ENCODE peak calls at places on chromosomes 6 and 20, in four cellular contexts. Q is WTC11, A is HEK293T, W is K562. N is an unnamed sample.

GRCh38 chr6:16570946-16571345 is 190.3 kb downstream of the ATXN1 start:
- DNase-seq in Q (no peak), W (no peak), A (no peak), N (no peak)

GRCh38 chr6:25506020-25506419 is 146.0 kb upstream of the SCGN start:
- DNase-seq in W (no peak), A (no peak), Q (no peak), N (no peak)

GRCh38 chr20:39090881-39091280 is 128.7 kb downstream of the DHX35 start:
- DNase-seq in A (no peak), Q (no peak), W (no peak), N (no peak)

GRCh38 chr20:38110525-38111178 is 54.4 kb downstream of the TGM2 start:
- DNase-seq in Q (no peak), A (no peak), W (no peak), N (no peak)

GRCh38 chr20:31516651-31517050 is 2.4 kb downstream of the HM13 start:
- DNase-seq in W (no peak), A (no peak), Q (no peak), N (no peak)

GRCh38 chr6:49563006-49563886 is 12.8 kb downstream of the C6orf141 start:
- DNase-seq in Q (no peak), W (peak; percentile 41), A (no peak), N (no peak)

GRCh38 chr6:159098636-159099106 is 53.9 kb upstream of the TAGAP start:
- DNase-seq in Q (no peak), A (no peak), W (no peak), N (no peak)

GRCh38 chr6:135905604-135906300 is 54.3 kb downstream of the PDE7B start:
- DNase-seq in A (no peak), Q (no peak), W (no peak), N (no peak)

GRCh38 chr20:44809380-44810060 is 826 bp downstream of the RIMS4 start:
- DNase-seq in W (no peak), Q (peak; percentile 44), A (no peak), N (no peak)

GRCh38 chr6:159691133-159691962 is 1.7 kb downstream of the SOD2 start:
- DNase-seq in A (peak; percentile 45), Q (no peak), W (peak; percentile 70), N (peak; percentile 93)

GRCh38 chr6:130752292-130752691 is 74.9 kb upstream of the SMLR1 start:
- DNase-seq in W (no peak), Q (no peak), A (no peak), N (no peak)

GRCh38 chr6:53651764-53652401 is 13.7 kb downstream of the KLHL31 start:
- DNase-seq in A (peak; percentile 81), W (no peak), Q (peak; percentile 71), N (peak; percentile 86)

GRCh38 chr20:61900376-61901293 is 165.0 kb downstream of the TAF4 start:
- DNase-seq in A (no peak), W (no peak), Q (no peak), N (peak; percentile 32)

GRCh38 chr6:76803038-76803580 is 660.2 kb downstream of the HTR1B start:
- DNase-seq in W (no peak), Q (no peak), A (no peak), N (no peak)

GRCh38 chr6:33207569-33208088 is 671 bp upstream of the RING1 start:
- DNase-seq in W (peak; percentile 69), Q (peak; percentile 46), A (peak; percentile 32), N (no peak)

GRCh38 chr6:44068607-44069296 is 58.5 kb downstream of the MRPL14 start:
- DNase-seq in W (no peak), A (peak; percentile 42), Q (peak; percentile 54), N (no peak)

GRCh38 chr20:38168791-38169589 is 3.9 kb upstream of the TGM2 start:
- DNase-seq in W (no peak), A (no peak), Q (no peak), N (peak; percentile 52)

GRCh38 chr20:59024111-59024530 is 4.9 kb downstream of the TUBB1 start:
- DNase-seq in W (no peak), A (no peak), Q (no peak), N (no peak)

GRCh38 chr6:45548657-45549515 is 171.2 kb upstream of the SUPT3H start:
- DNase-seq in A (no peak), Q (no peak), W (no peak), N (no peak)

GRCh38 chr20:49397525-49397924 is 84.9 kb downstream of the KCNB1 start:
- DNase-seq in W (peak; percentile 39), Q (no peak), A (no peak), N (no peak)

GRCh38 chr6:35776364-35777215 is at the start of gene CLPSL2:
- DNase-seq in W (no peak), Q (peak; percentile 63), A (peak; percentile 59), N (no peak)

GRCh38 chr20:14764511-14765369 is 427.3 kb upstream of the FLRT3 start:
- DNase-seq in W (no peak), A (no peak), Q (no peak), N (no peak)

GRCh38 chr6:139271056-139271455 is 20.7 kb downstream of the TXLNB start:
- DNase-seq in A (no peak), Q (no peak), W (no peak), N (no peak)

GRCh38 chr6:36358235-36358915 is 21.7 kb upstream of the BNIP5 start:
- DNase-seq in W (peak; percentile 52), A (no peak), Q (no peak), N (peak; percentile 34)

GRCh38 chr20:5657190-5657872 is 92.9 kb upstream of the SHLD1 start:
- DNase-seq in A (no peak), W (no peak), Q (no peak), N (peak; percentile 70)

GRCh38 chr6:139338845-139339244 is 35.6 kb downstream of the CITED2 start:
- DNase-seq in A (no peak), W (no peak), Q (no peak), N (no peak)

GRCh38 chr20:45975686-45976085 is 3.7 kb upstream of the ZNF335 start:
- DNase-seq in Q (no peak), A (no peak), W (no peak), N (no peak)

GRCh38 chr6:162388383-162388777 is 339.2 kb downstream of the PRKN start:
- DNase-seq in A (no peak), Q (no peak), W (no peak), N (no peak)

GRCh38 chr6:45930419-45931059 is 85.1 kb downstream of the CLIC5 start:
- DNase-seq in Q (peak; percentile 77), A (peak; percentile 74), W (peak; percentile 73), N (peak; percentile 47)

GRCh38 chr6:14549871-14550270 is 432.3 kb downstream of the CD83 start:
- DNase-seq in A (no peak), Q (no peak), W (no peak), N (no peak)

GRCh38 chr6:5478380-5478779 is 217.1 kb downstream of the FARS2 start:
- DNase-seq in A (no peak), Q (no peak), W (no peak), N (no peak)

GRCh38 chr6:5499644-5500306 is 238.5 kb downstream of the FARS2 start:
- DNase-seq in Q (no peak), W (no peak), A (no peak), N (no peak)

GRCh38 chr6:75402296-75402695 is 91.3 kb downstream of the FILIP1 start:
- DNase-seq in Q (no peak), A (peak; percentile 34), W (no peak), N (no peak)

GRCh38 chr20:31962741-31963140 is 5.2 kb upstream of the XKR7 start:
- DNase-seq in A (no peak), W (no peak), Q (no peak), N (no peak)

GRCh38 chr20:32495949-32496348 is 89.2 kb downstream of the NOL4L start:
- DNase-seq in Q (no peak), A (no peak), W (no peak), N (no peak)

GRCh38 chr6:90195094-90195793 is 101.4 kb downstream of the BACH2 start:
- DNase-seq in Q (no peak), W (no peak), A (no peak), N (no peak)

GRCh38 chr6:31862344-31863235 is at the start of gene NEU1:
- DNase-seq in Q (peak; percentile 99), A (peak; percentile 98), W (peak; percentile 100), N (peak; percentile 100)

GRCh38 chr6:89895273-89895874 is 1.1 kb downstream of the GJA10 start:
- DNase-seq in Q (peak; percentile 69), A (peak; percentile 58), W (peak; percentile 56), N (peak; percentile 12)

GRCh38 chr6:163485388-163485851 is 70.9 kb downstream of the QKI start:
- DNase-seq in A (no peak), Q (no peak), W (peak; percentile 57), N (no peak)

DNA sequence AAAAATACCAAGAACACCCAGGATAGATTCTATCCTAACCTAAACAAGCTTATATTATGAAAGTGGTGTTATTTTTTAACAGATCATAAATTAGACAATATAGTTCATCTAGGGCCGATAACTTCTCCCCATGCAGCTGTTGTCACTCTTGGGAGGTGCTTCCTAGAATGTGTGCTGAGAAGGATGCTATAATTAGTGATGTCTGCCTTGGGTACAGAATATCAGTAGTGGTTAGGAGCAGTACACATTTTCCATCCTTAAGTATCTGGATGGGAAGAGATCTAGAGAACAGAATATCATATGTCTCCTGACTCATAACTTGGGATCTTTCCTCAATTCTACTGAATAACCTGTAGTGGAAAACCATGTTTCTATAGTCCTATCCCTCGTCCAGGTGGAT is 214.5 kb downstream of the BCKDHB start:
- DNase-seq in A (no peak), Q (no peak), W (no peak), N (no peak)
- TF ChIP-seq ELF4 in A (no peak), Q (no peak), W (no peak), N (no peak)

GRCh38 chr6:129069006-129069405 is 186.1 kb downstream of the LAMA2 start:
- DNase-seq in W (no peak), A (no peak), Q (no peak), N (no peak)
- TF ChIP-seq ELF4 in W (no peak), A (no peak), Q (no peak), N (no peak)

DNA sequence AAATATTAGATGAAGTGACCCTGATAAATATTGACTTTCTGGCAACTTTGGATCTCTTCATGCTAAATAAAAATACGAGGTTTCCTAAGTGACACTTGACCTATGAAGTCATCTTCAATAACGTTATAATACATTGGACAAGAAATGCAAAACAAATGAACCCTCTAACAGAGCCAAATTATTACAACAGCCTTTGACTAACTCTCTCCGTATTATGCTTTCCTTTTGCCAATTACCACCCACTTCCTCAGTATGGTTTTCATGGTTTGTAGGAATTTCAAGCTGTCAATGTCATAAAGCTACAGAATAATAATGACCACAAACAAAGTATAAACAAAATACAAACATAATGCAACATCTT is 210.5 kb downstream of the MOXD1 start:
- DNase-seq in A (no peak), Q (no peak), W (no peak), N (no peak)
- TF ChIP-seq ELF4 in A (no peak), Q (no peak), W (no peak), N (no peak)

DNA sequence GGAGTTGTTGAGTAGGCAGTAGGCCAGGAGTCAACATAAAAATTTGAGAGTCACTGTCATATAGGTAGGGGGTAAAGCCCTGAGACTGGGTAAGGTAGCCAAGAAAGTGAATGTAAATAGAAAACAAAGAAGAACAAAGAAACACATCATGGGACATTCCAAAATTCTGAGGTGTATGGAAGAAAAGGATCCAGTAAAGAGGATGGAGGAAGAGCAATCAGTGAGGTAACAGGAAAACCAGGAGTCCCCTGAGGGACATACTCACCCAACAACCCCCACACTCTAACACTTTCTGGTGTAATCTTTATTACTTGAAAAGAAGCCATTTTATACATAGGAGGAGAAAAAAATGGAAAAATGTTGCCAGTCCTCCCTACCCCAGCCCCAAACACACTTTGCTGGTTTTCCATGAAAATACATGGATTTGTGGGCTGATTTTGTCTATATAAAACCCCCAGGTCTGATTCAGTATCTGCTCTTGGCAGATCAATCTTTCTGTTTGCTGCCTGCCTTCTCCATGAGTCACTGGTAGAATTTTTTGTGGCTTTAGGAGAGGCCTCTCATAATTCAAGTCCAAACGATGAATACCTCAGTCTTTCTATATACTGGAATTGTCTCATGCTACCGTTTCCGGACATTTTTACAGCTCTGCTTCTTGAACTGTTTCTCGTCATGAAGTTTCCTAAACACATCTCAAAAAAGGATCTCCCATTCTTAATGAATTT is 271.4 kb upstream of the MAN1A1 start:
- DNase-seq in A (no peak), Q (no peak), W (peak; percentile 25), N (no peak)
- TF ChIP-seq ELF4 in A (no peak), Q (no peak), W (no peak), N (no peak)